ENCODE peak calls at places on chromosomes 12 and 14, in ten cellular contexts. H is RPMI7951; A is stimulated activated CD4-positive, alpha-beta T cell treated with anti-CD3 and anti-CD28 coated beads, Interleukin-1b, Interleukin-23, amount 100 ng/mL, for 48 hours; B is pancreas; D is Caco-2; Y is AG20443; M is activated naive CD4-positive, alpha-beta T cell treated with Interleukin-2 at 50 U/mL for 16 hours; I is central memory CD4-positive, alpha-beta T cell; G is neuronal stem cell; F is GM10248. Q is an unnamed sample.

GRCh38 chr12:70722584-70723343 is 85.5 kb upstream of the PTPRB start:
- DNase-seq in H (peak), A (no peak), B (no peak), D (no peak), Y (no peak), M (no peak), I (peak), G (no peak), F (no peak), Q (no peak)

GRCh38 chr14:100824946-100825690 is 800 bp upstream of the MEG3 start:
- DNase-seq in H (no peak), A (no peak), B (no peak), D (no peak), Y (no peak), M (no peak), I (no peak), G (no peak), F (no peak), Q (no peak)

GRCh38 chr12:48198619-48198973 is 4.5 kb downstream of the OR10AD1 start:
- DNase-seq in H (no peak), A (no peak), B (peak), D (peak), Y (peak), M (no peak), I (no peak), G (no peak), F (peak), Q (no peak)

GRCh38 chr12:115850924-115851323 is 426.6 kb downstream of the MED13L start:
- DNase-seq in H (no peak), A (no peak), B (no peak), D (no peak), Y (no peak), M (no peak), I (no peak), G (no peak), F (no peak), Q (no peak)

GRCh38 chr12:56034586-56035332 is 7.0 kb upstream of the RPS26 start:
- DNase-seq in H (no peak), A (no peak), B (no peak), D (no peak), Y (no peak), M (no peak), I (no peak), G (no peak), F (no peak), Q (no peak)

GRCh38 chr14:105930572-105930971 is 404.2 kb downstream of the TMEM121 start:
- DNase-seq in H (no peak), A (no peak), B (no peak), D (no peak), Y (no peak), M (no peak), I (no peak), G (no peak), F (no peak), Q (no peak)

GRCh38 chr14:73748858-73749357 is 34.7 kb upstream of the PNMA1 start:
- DNase-seq in H (no peak), A (no peak), B (no peak), D (no peak), Y (no peak), M (no peak), I (no peak), G (no peak), F (no peak), Q (no peak)

GRCh38 chr14:105019861-105020814 is 745 bp downstream of the CDCA4 start:
- DNase-seq in H (peak), A (peak), B (peak), D (peak), Y (peak), M (peak), I (peak), G (peak), F (peak), Q (no peak)

GRCh38 chr12:29026419-29026818 is 122.7 kb upstream of the FAR2 start:
- DNase-seq in H (peak), A (no peak), B (no peak), D (no peak), Y (no peak), M (no peak), I (no peak), G (no peak), F (no peak), Q (no peak)

GRCh38 chr14:77872971-77873370 is 73.1 kb downstream of the ADCK1 start:
- DNase-seq in H (no peak), A (no peak), B (no peak), D (no peak), Y (no peak), M (no peak), I (no peak), G (no peak), F (no peak), Q (no peak)

GRCh38 chr12:30988086-30988485 is 61.5 kb downstream of the TSPAN11 start:
- DNase-seq in H (no peak), A (no peak), B (no peak), D (no peak), Y (no peak), M (no peak), I (no peak), G (no peak), F (no peak), Q (no peak)